ENCODE peak calls at places on chromosomes 2 and 18, in four cellular contexts. One of them, this sample, is unnamed.

GRCh38 chr2:231300020-231300721 is 95.3 kb upstream of the B3GNT7 start:
- DNase-seq in neuronal stem cell: no peak
- DNase-seq in IMR-90: no peak
- DNase-seq in H1: no peak
- DNase-seq in this sample: no peak

GRCh38 chr2:24272907-24273306 is 87.4 kb downstream of the ITSN2 start:
- DNase-seq in H1: no peak
- DNase-seq in IMR-90: no peak
- DNase-seq in neuronal stem cell: no peak
- DNase-seq in this sample: no peak

GRCh38 chr2:232382331-232383225 is 4.0 kb downstream of the ALPP start:
- DNase-seq in neuronal stem cell: no peak
- DNase-seq in H1: no peak
- DNase-seq in IMR-90: no peak
- DNase-seq in this sample: no peak

GRCh38 chr18:76490701-76491171 is 4.3 kb downstream of the ZNF516 start:
- DNase-seq in H1: no peak
- DNase-seq in neuronal stem cell: no peak
- DNase-seq in IMR-90: peak; percentile 32
- DNase-seq in this sample: no peak

GRCh38 chr2:163612332-163612731 is 123.5 kb downstream of the FIGN start:
- DNase-seq in IMR-90: no peak
- DNase-seq in neuronal stem cell: no peak
- DNase-seq in H1: no peak
- DNase-seq in this sample: no peak

GRCh38 chr2:136013962-136014361 is 28.5 kb upstream of the DARS1 start:
- DNase-seq in IMR-90: no peak
- DNase-seq in H1: no peak
- DNase-seq in neuronal stem cell: no peak
- DNase-seq in this sample: no peak

GRCh38 chr2:234996467-234997270 is 44.9 kb downstream of the SH3BP4 start:
- DNase-seq in H1: peak; percentile 87
- DNase-seq in neuronal stem cell: peak; percentile 69
- DNase-seq in IMR-90: peak; percentile 79
- DNase-seq in this sample: peak; percentile 91

GRCh38 chr2:105581568-105581944 is 163.2 kb upstream of the NCK2 start:
- DNase-seq in IMR-90: no peak
- DNase-seq in H1: no peak
- DNase-seq in neuronal stem cell: no peak
- DNase-seq in this sample: no peak

GRCh38 chr2:179745615-179746263 is 115.7 kb downstream of the ZNF385B start:
- DNase-seq in neuronal stem cell: no peak
- DNase-seq in H1: no peak
- DNase-seq in IMR-90: peak; percentile 17
- DNase-seq in this sample: no peak

GRCh38 chr18:59752666-59753065 is 55.4 kb upstream of the CCBE1 start:
- DNase-seq in neuronal stem cell: no peak
- DNase-seq in H1: no peak
- DNase-seq in IMR-90: no peak
- DNase-seq in this sample: no peak

GRCh38 chr2:108635630-108636354 is 83.5 kb upstream of the RANBP2 start:
- DNase-seq in H1: no peak
- DNase-seq in neuronal stem cell: no peak
- DNase-seq in IMR-90: no peak
- DNase-seq in this sample: no peak

DNA sequence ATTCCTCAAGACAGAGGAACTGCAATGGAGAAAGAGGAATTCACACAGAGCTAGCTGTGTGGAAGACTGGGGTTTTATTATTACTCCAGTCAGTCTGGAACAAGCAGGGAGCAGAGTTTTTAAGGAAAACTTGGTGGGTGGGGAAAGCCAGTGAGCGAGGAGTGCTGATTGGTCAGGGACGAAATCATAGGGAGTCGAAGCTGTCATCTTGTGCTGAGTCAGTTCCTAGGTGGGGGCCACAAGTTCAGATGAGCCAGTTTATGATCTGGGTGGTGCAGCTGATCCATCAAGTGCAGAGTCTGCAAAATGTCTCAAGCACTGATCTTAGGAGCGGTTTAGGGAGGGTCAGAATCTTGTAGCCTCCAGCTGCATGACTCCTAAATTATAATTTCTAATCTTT is 14.0 kb upstream of the CXCR1 start:
- DNase-seq in IMR-90: no peak
- DNase-seq in neuronal stem cell: no peak
- DNase-seq in H1: no peak
- DNase-seq in this sample: no peak
- H3K23ac ChIP-seq in IMR-90: no peak overlapping the region
- H3K23ac ChIP-seq in neuronal stem cell: no peak overlapping the region
- H3K23ac ChIP-seq in H1: no peak overlapping the region
- H3K23ac ChIP-seq in this sample: no peak overlapping the region

DNA sequence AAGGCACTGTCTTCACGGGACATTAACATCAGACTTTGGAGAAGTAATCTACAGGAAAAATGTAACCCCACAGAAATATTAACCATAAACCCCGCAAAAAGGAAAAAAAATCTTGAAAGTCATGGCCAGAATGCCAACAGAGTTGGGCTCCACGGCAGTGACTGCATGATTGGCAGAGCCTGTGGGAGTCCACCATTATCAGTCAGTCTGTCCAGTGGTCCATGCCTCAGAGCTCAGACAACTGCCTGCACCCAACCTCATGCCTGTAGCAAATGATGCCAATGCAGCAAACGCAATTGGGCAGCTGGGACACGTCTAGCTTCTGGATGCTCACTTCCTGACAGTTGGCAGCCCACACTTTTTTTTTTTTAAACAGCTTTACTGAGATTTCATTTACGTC is 5.1 kb upstream of the PPIG start:
- DNase-seq in H1: no peak
- DNase-seq in IMR-90: no peak
- DNase-seq in neuronal stem cell: no peak
- DNase-seq in this sample: no peak
- H3K23ac ChIP-seq in H1: no peak overlapping the region
- H3K23ac ChIP-seq in IMR-90: no peak overlapping the region
- H3K23ac ChIP-seq in neuronal stem cell: no peak overlapping the region
- H3K23ac ChIP-seq in this sample: no peak overlapping the region

GRCh38 chr2:134120718-134121630 is 132.9 kb upstream of the MGAT5 start:
- DNase-seq in H1: no peak
- DNase-seq in neuronal stem cell: peak; percentile 54
- DNase-seq in IMR-90: peak; percentile 71
- DNase-seq in this sample: peak; percentile 55
- H3K23ac ChIP-seq in H1: no peak overlapping the region
- H3K23ac ChIP-seq in neuronal stem cell: peak overlapping the region; percentile 45
- H3K23ac ChIP-seq in IMR-90: peak overlapping the region; percentile 72
- H3K23ac ChIP-seq in this sample: no peak overlapping the region

DNA sequence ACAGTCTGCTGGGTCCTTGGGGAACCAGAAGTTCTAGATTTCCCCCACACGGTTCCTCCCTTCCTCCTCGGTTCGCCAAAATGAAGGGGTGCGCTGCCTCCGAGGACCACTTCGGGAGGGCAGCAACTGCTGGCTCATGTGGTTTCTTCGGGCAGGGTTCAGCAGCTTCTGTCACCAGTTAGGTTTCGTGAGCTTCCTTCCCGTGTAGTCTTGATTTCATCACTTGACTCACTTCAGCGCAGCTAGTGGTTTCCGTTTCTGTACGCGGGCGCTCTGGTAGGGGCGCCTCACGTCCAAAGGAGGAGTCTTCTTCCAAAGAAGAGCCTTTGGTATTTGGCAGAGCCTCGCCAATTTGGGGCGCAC is 454 bp upstream of the GALNT3 start:
- DNase-seq in H1: no peak
- DNase-seq in neuronal stem cell: peak; percentile 14
- DNase-seq in IMR-90: peak; percentile 45
- DNase-seq in this sample: peak; percentile 65
- H3K23ac ChIP-seq in H1: no peak overlapping the region
- H3K23ac ChIP-seq in neuronal stem cell: peak overlapping the region; percentile 22
- H3K23ac ChIP-seq in IMR-90: no peak overlapping the region
- H3K23ac ChIP-seq in this sample: no peak overlapping the region

GRCh38 chr18:27794527-27794926 is 382.4 kb downstream of the CDH2 start:
- DNase-seq in H1: no peak
- DNase-seq in IMR-90: no peak
- DNase-seq in neuronal stem cell: no peak
- DNase-seq in this sample: no peak
- H3K23ac ChIP-seq in H1: no peak overlapping the region
- H3K23ac ChIP-seq in IMR-90: no peak overlapping the region
- H3K23ac ChIP-seq in neuronal stem cell: no peak overlapping the region
- H3K23ac ChIP-seq in this sample: no peak overlapping the region

DNA sequence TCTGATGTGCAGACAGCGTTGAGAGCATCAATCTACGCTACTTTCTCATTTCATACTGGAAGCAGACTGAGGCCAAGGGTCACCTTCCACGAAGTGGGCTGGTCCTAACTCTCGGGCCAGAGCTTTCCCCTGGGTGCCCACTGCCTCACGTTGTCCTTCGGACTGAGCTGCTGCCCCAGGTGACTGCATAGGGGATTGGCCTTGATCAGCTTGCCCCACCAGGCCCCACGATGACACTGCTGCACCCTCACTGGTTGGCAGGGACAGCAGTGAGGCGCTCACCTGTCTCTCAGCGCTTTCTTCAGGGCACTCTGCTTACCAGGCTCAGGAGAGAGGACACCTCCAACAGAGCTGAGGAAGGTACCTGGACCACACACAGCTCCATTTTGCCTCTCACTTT is 47.3 kb downstream of the CABLES1 start:
- DNase-seq in neuronal stem cell: no peak
- DNase-seq in IMR-90: no peak
- DNase-seq in H1: no peak
- DNase-seq in this sample: no peak
- H3K23ac ChIP-seq in neuronal stem cell: no peak overlapping the region
- H3K23ac ChIP-seq in IMR-90: peak overlapping the region; percentile 5
- H3K23ac ChIP-seq in H1: no peak overlapping the region
- H3K23ac ChIP-seq in this sample: no peak overlapping the region

GRCh38 chr2:161416294-161416632 is at the start of gene TBR1:
- DNase-seq in H1: no peak
- DNase-seq in neuronal stem cell: peak; percentile 31
- DNase-seq in IMR-90: no peak
- DNase-seq in this sample: no peak

GRCh38 chr2:161418275-161418714 is 2.2 kb downstream of the TBR1 start:
- DNase-seq in H1: no peak
- DNase-seq in neuronal stem cell: no peak
- DNase-seq in IMR-90: no peak
- DNase-seq in this sample: no peak

GRCh38 chr2:161415467-161416293 is 417 bp upstream of the TBR1 start:
- DNase-seq in H1: no peak
- DNase-seq in neuronal stem cell: peak; percentile 29
- DNase-seq in IMR-90: no peak
- DNase-seq in this sample: no peak

GRCh38 chr2:161417428-161418274 is 1.6 kb downstream of the TBR1 start:
- DNase-seq in IMR-90: no peak
- DNase-seq in neuronal stem cell: peak; percentile 18
- DNase-seq in H1: no peak
- DNase-seq in this sample: peak; percentile 34

GRCh38 chr2:161416633-161417427 is 733 bp downstream of the TBR1 start:
- DNase-seq in IMR-90: no peak
- DNase-seq in H1: no peak
- DNase-seq in neuronal stem cell: peak; percentile 29
- DNase-seq in this sample: peak; percentile 43
- H3K23ac ChIP-seq in IMR-90: peak overlapping the region; percentile 40
- H3K23ac ChIP-seq in H1: no peak overlapping the region
- H3K23ac ChIP-seq in neuronal stem cell: peak overlapping the region; percentile 45
- H3K23ac ChIP-seq in this sample: no peak overlapping the region

GRCh38 chr2:216720722-216721121 is 25.4 kb upstream of the IGFBP5 start:
- DNase-seq in neuronal stem cell: no peak
- DNase-seq in IMR-90: no peak
- DNase-seq in H1: no peak
- DNase-seq in this sample: no peak

GRCh38 chr2:216724190-216724589 is 28.8 kb upstream of the IGFBP5 start:
- DNase-seq in H1: no peak
- DNase-seq in neuronal stem cell: no peak
- DNase-seq in IMR-90: no peak
- DNase-seq in this sample: no peak

GRCh38 chr2:216717907-216718615 is 22.7 kb upstream of the IGFBP5 start:
- DNase-seq in IMR-90: no peak
- DNase-seq in H1: no peak
- DNase-seq in neuronal stem cell: no peak
- DNase-seq in this sample: no peak

GRCh38 chr2:216717491-216717901 is 22.1 kb upstream of the IGFBP5 start:
- DNase-seq in neuronal stem cell: no peak
- DNase-seq in H1: no peak
- DNase-seq in IMR-90: no peak
- DNase-seq in this sample: peak; percentile 34

DNA sequence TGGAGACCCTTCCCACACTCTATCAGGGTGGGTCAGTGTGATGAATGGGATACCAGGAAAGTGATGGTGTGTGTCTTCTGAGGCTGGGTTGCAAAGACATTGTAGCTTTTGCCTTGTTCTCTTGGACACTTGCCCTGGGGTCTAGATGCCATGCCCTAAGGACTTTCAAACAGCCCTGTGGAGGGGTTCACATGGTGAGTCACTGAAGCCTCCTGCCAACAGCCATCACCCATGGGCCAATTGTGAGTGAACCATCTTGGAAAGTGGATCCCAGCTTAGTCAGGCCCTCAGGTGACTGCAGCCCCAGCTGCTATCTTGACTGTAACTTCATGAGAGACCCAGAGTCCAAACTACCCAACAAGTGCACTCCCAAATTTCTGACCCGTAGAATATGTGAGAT is 25.8 kb upstream of the IGFBP5 start:
- DNase-seq in IMR-90: no peak
- DNase-seq in H1: no peak
- DNase-seq in neuronal stem cell: no peak
- DNase-seq in this sample: no peak
- H3K23ac ChIP-seq in IMR-90: no peak overlapping the region
- H3K23ac ChIP-seq in H1: no peak overlapping the region
- H3K23ac ChIP-seq in neuronal stem cell: no peak overlapping the region
- H3K23ac ChIP-seq in this sample: no peak overlapping the region

GRCh38 chr18:5891361-5892215 is 3.7 kb downstream of the TMEM200C start:
- DNase-seq in IMR-90: no peak
- DNase-seq in H1: no peak
- DNase-seq in neuronal stem cell: no peak
- DNase-seq in this sample: peak; percentile 43
- H3K23ac ChIP-seq in IMR-90: no peak overlapping the region
- H3K23ac ChIP-seq in H1: no peak overlapping the region
- H3K23ac ChIP-seq in neuronal stem cell: peak overlapping the region; percentile 51
- H3K23ac ChIP-seq in this sample: no peak overlapping the region

GRCh38 chr2:85578243-85579180 is 1.1 kb downstream of the VAMP8 start:
- DNase-seq in neuronal stem cell: no peak
- DNase-seq in IMR-90: no peak
- DNase-seq in H1: no peak
- DNase-seq in this sample: peak; percentile 50

GRCh38 chr2:85579266-85579935 is 2.0 kb downstream of the VAMP8 start:
- DNase-seq in neuronal stem cell: no peak
- DNase-seq in H1: no peak
- DNase-seq in IMR-90: no peak
- DNase-seq in this sample: peak; percentile 48

GRCh38 chr2:85582467-85582866 is 1.8 kb upstream of the VAMP5 start:
- DNase-seq in H1: no peak
- DNase-seq in neuronal stem cell: no peak
- DNase-seq in IMR-90: no peak
- DNase-seq in this sample: no peak

GRCh38 chr2:85577386-85578242 is at the start of gene VAMP8:
- DNase-seq in H1: peak; percentile 53
- DNase-seq in IMR-90: no peak
- DNase-seq in neuronal stem cell: no peak
- DNase-seq in this sample: peak; percentile 92

GRCh38 chr2:85580206-85580605 is 2.8 kb downstream of the VAMP8 start:
- DNase-seq in IMR-90: no peak
- DNase-seq in H1: no peak
- DNase-seq in neuronal stem cell: no peak
- DNase-seq in this sample: no peak
- H3K23ac ChIP-seq in IMR-90: no peak overlapping the region
- H3K23ac ChIP-seq in H1: no peak overlapping the region
- H3K23ac ChIP-seq in neuronal stem cell: no peak overlapping the region
- H3K23ac ChIP-seq in this sample: no peak overlapping the region

This sample was measured in H9.